ENCODE peak calls at places on chromosomes 12 and 14, in five cellular contexts. O, I, X, H and Z are unnamed samples.
A peak's percentile ranks its signal among the peaks of the same experiment; 100 is the strongest.

GRCh38 chr12:176321-177181 is 37.4 kb downstream of the SLC6A12 start:
- DNase-seq in O (peak; percentile 29), I (no peak), X (no peak), H (peak; percentile 91), Z (peak; percentile 10)

GRCh38 chr14:55689971-55690871 is 110.2 kb downstream of the KTN1 start:
- DNase-seq in O (no peak), I (no peak), X (no peak), H (no peak), Z (no peak)

GRCh38 chr14:89481167-89481566 is 64.1 kb upstream of the FOXN3 start:
- DNase-seq in O (no peak), I (peak; percentile 54), X (no peak), H (no peak), Z (no peak)

GRCh38 chr14:99378782-99379214 is 101.9 kb downstream of the SETD3 start:
- DNase-seq in O (peak; percentile 4), I (no peak), X (no peak), H (peak; percentile 91), Z (peak; percentile 37)

GRCh38 chr12:96623155-96623554 is 133.8 kb downstream of the CFAP54 start:
- DNase-seq in O (no peak), I (no peak), X (no peak), H (no peak), Z (no peak)

GRCh38 chr12:122064034-122064777 is 14.3 kb upstream of the MLXIP start:
- DNase-seq in O (peak; percentile 97), I (peak; percentile 53), X (peak; percentile 78), H (peak; percentile 90), Z (peak; percentile 99)

GRCh38 chr12:72272731-72273498 is 745 bp downstream of the TRHDE start:
- DNase-seq in O (peak; percentile 73), I (no peak), X (no peak), H (no peak), Z (no peak)

GRCh38 chr14:82667006-82667405 is 1133.4 kb upstream of the SEL1L start:
- DNase-seq in O (peak; percentile 66), I (peak; percentile 47), X (no peak), H (no peak), Z (no peak)

GRCh38 chr14:102929349-102930137 is 7.1 kb downstream of the AMN start:
- DNase-seq in O (no peak), I (no peak), X (no peak), H (no peak), Z (no peak)

GRCh38 chr12:88453323-88453722 is 126.9 kb downstream of the KITLG start:
- DNase-seq in O (peak; percentile 52), I (no peak), X (no peak), H (no peak), Z (no peak)

GRCh38 chr12:26153421-26154154 is 28.8 kb upstream of the BHLHE41 start:
- DNase-seq in O (peak; percentile 94), I (no peak), X (no peak), H (peak; percentile 98), Z (peak; percentile 97)

GRCh38 chr12:97500537-97500936 is 37.9 kb downstream of the RMST start:
- DNase-seq in O (no peak), I (no peak), X (no peak), H (no peak), Z (no peak)

GRCh38 chr14:23910081-23910875 is 43.3 kb upstream of the DHRS4 start:
- DNase-seq in O (peak; percentile 53), I (peak; percentile 12), X (peak; percentile 70), H (peak; percentile 52), Z (peak; percentile 59)

GRCh38 chr12:11705010-11705409 is 55.5 kb downstream of the ETV6 start:
- DNase-seq in O (peak; percentile 91), I (no peak), X (no peak), H (no peak), Z (no peak)

GRCh38 chr14:95006479-95006878 is 150.8 kb downstream of the DICER1 start:
- DNase-seq in O (no peak), I (no peak), X (no peak), H (no peak), Z (no peak)

GRCh38 chr12:22318122-22318737 is 16.3 kb downstream of the ST8SIA1 start:
- DNase-seq in O (no peak), I (no peak), X (no peak), H (no peak), Z (no peak)

GRCh38 chr12:120428597-120429206 is 9.2 kb upstream of the COX6A1 start:
- DNase-seq in O (no peak), I (no peak), X (no peak), H (no peak), Z (no peak)

GRCh38 chr12:28313631-28314030 is 123.4 kb downstream of the CCDC91 start:
- DNase-seq in O (peak; percentile 44), I (no peak), X (no peak), H (no peak), Z (no peak)

GRCh38 chr12:67508830-67509229 is 139.7 kb upstream of the DYRK2 start:
- DNase-seq in O (no peak), I (no peak), X (no peak), H (no peak), Z (no peak)

GRCh38 chr14:59215353-59215752 is 26.9 kb downstream of the DAAM1 start:
- DNase-seq in O (peak; percentile 91), I (peak; percentile 66), X (no peak), H (no peak), Z (no peak)

GRCh38 chr14:103194256-103195045 is 71.2 kb downstream of the TNFAIP2 start:
- DNase-seq in O (peak; percentile 81), I (peak; percentile 49), X (no peak), H (no peak), Z (no peak)

GRCh38 chr14:51188566-51189185 is 51.4 kb upstream of the TMX1 start:
- DNase-seq in O (peak; percentile 8), I (no peak), X (no peak), H (no peak), Z (no peak)

GRCh38 chr14:26597136-26598080 is at the start of gene NOVA1:
- DNase-seq in O (peak; percentile 20), I (peak; percentile 31), X (peak; percentile 30), H (peak; percentile 27), Z (no peak)

GRCh38 chr12:74317078-74317581 is 220.5 kb upstream of the ATXN7L3B start:
- DNase-seq in O (peak; percentile 49), I (peak; percentile 70), X (peak; percentile 1), H (peak; percentile 36), Z (peak; percentile 57)

GRCh38 chr12:115979851-115980250 is 297.6 kb downstream of the MED13L start:
- DNase-seq in O (no peak), I (no peak), X (no peak), H (no peak), Z (no peak)

GRCh38 chr14:89337161-89337560 is 79.9 kb downstream of the FOXN3 start:
- DNase-seq in O (no peak), I (no peak), X (no peak), H (peak; percentile 34), Z (no peak)

GRCh38 chr14:26282578-26282977 is 315.3 kb downstream of the NOVA1 start:
- DNase-seq in O (no peak), I (no peak), X (no peak), H (no peak), Z (no peak)

GRCh38 chr12:71541583-71541982 is 102.0 kb downstream of the LGR5 start:
- DNase-seq in O (no peak), I (no peak), X (no peak), H (no peak), Z (no peak)

GRCh38 chr12:49687941-49688340 is 19.3 kb downstream of the FMNL3 start:
- DNase-seq in O (no peak), I (no peak), X (no peak), H (no peak), Z (no peak)